ENCODE peak calls at places on chromosomes 2 and 18, in seven cellular contexts. I is cardiac fibroblast, L is A549, N is AG10803, X is astrocyte, O is endodermal cell, J is astrocyte of the spinal cord. T is an unnamed sample.

GRCh38 chr2:86341470-86341869 is 4.0 kb upstream of the REEP1 start:
- DNase-seq in I (no peak), L (no peak), N (no peak), X (no peak), O (no peak), J (no peak), T (no peak)

GRCh38 chr2:23624378-23624777 is 239.4 kb downstream of the KLHL29 start:
- DNase-seq in I (no peak), L (peak), N (no peak), X (no peak), O (peak), J (no peak), T (peak)

GRCh38 chr2:18055290-18055689 is 176.8 kb downstream of the KCNS3 start:
- DNase-seq in I (no peak), L (no peak), N (no peak), X (no peak), O (no peak), J (no peak), T (no peak)

GRCh38 chr18:63161032-63161727 is 158.4 kb downstream of the BCL2 start:
- DNase-seq in I (no peak), L (no peak), N (no peak), X (no peak), O (no peak), J (no peak), T (no peak)

GRCh38 chr2:37786854-37787253 is 115.4 kb upstream of the CDC42EP3 start:
- DNase-seq in I (no peak), L (peak), N (no peak), X (no peak), O (no peak), J (no peak), T (no peak)

GRCh38 chr2:239660390-239661228 is 259.8 kb upstream of the HDAC4 start:
- DNase-seq in I (no peak), L (no peak), N (peak), X (no peak), O (no peak), J (no peak), T (no peak)

GRCh38 chr2:220849433-220849832 is 722.7 kb downstream of the EPHA4 start:
- DNase-seq in I (no peak), L (no peak), N (no peak), X (no peak), O (no peak), J (no peak), T (no peak)

GRCh38 chr2:28250006-28250405 is 142.7 kb upstream of the FOSL2 start:
- DNase-seq in I (peak), L (peak), N (peak), X (peak), O (no peak), J (peak), T (peak)

GRCh38 chr2:177171418-177171865 is 41.2 kb upstream of the HNRNPA3 start:
- DNase-seq in I (peak), L (no peak), N (no peak), X (peak), O (no peak), J (no peak), T (no peak)

GRCh38 chr2:195559431-195559914 is 97.6 kb upstream of the SLC39A10 start:
- DNase-seq in I (peak), L (no peak), N (peak), X (peak), O (no peak), J (peak), T (peak)

GRCh38 chr18:67483237-67483636 is 33.3 kb downstream of the DSEL start:
- DNase-seq in I (peak), L (no peak), N (peak), X (no peak), O (no peak), J (no peak), T (no peak)

GRCh38 chr2:170086751-170087150 is 91.2 kb upstream of the MYO3B start:
- DNase-seq in I (no peak), L (no peak), N (no peak), X (no peak), O (no peak), J (no peak), T (no peak)

GRCh38 chr2:27736031-27736889 is 35.3 kb upstream of the MRPL33 start:
- DNase-seq in I (peak), L (no peak), N (no peak), X (no peak), O (no peak), J (no peak), T (no peak)

GRCh38 chr2:154263206-154263605 is 391.5 kb downstream of the GALNT13 start:
- DNase-seq in I (no peak), L (no peak), N (no peak), X (no peak), O (no peak), J (no peak), T (no peak)

GRCh38 chr18:48539406-48540328 is 836 bp downstream of the CTIF start:
- DNase-seq in I (peak), L (peak), N (peak), X (peak), O (peak), J (peak), T (peak)

GRCh38 chr2:102520009-102520408 is 47.0 kb downstream of the SLC9A4 start:
- DNase-seq in I (peak), L (peak), N (peak), X (no peak), O (peak), J (peak), T (peak)

GRCh38 chr2:105789745-105790466 is 45.2 kb downstream of the NCK2 start:
- DNase-seq in I (peak), L (no peak), N (peak), X (peak), O (no peak), J (peak), T (no peak)

GRCh38 chr2:28228419-28228995 is 164.2 kb upstream of the FOSL2 start:
- DNase-seq in I (no peak), L (peak), N (peak), X (no peak), O (no peak), J (no peak), T (peak)

GRCh38 chr18:45046226-45046625 is 365.5 kb downstream of the SETBP1 start:
- DNase-seq in I (no peak), L (no peak), N (no peak), X (no peak), O (no peak), J (no peak), T (no peak)

GRCh38 chr2:46042207-46042637 is 255.0 kb upstream of the EPAS1 start:
- DNase-seq in I (no peak), L (peak), N (no peak), X (no peak), O (no peak), J (no peak), T (no peak)

GRCh38 chr18:23805898-23806297 is 116.6 kb downstream of the LAMA3 start:
- DNase-seq in I (peak), L (no peak), N (peak), X (peak), O (no peak), J (peak), T (peak)

GRCh38 chr18:74081966-74082365 is 65.7 kb downstream of the FBXO15 start:
- DNase-seq in I (no peak), L (no peak), N (no peak), X (no peak), O (no peak), J (no peak), T (no peak)

GRCh38 chr2:174833737-174834136 is 69.5 kb upstream of the CHRNA1 start:
- DNase-seq in I (no peak), L (no peak), N (no peak), X (no peak), O (no peak), J (no peak), T (no peak)

DNA sequence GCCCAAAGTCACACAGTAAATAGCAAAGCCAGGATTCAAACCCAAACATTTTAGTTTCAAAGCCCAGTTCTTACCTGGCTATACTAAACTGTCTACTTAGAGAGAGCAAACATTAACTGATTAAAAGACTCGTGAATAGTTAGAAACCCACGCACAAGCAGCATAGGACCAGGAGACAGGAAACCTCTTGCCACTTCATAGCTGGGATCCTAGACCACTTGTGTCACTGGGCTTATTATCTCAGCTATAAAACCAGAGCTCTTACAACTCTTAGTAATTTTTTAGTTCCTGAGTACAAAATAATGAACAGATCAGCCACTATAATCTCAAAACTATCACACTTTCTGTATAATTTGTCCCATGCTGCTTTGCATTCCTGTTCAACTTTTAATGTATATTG is 2.4 kb upstream of the AAK1 start:
- DNase-seq in I (no peak), L (no peak), N (no peak), X (no peak), O (no peak), J (no peak), T (no peak)
- H3K4me3 ChIP-seq in I (no peak), L (no peak), N (no peak), X (no peak), O (no peak), J (no peak), T (no peak)

GRCh38 chr2:108069515-108070310 is 83.4 kb downstream of the SLC5A7 start:
- DNase-seq in I (no peak), L (peak), N (no peak), X (no peak), O (peak), J (no peak), T (no peak)
- TF ChIP-seq CTCF in I (no peak), L (no peak), N (no peak), X (no peak), O (peak), J (no peak), T (peak)

GRCh38 chr2:211144078-211144477 is 587.7 kb downstream of the CPS1 start:
- DNase-seq in I (peak), L (peak), N (peak), X (peak), O (no peak), J (peak), T (peak)
- H3K4me3 ChIP-seq in I (no peak), L (no peak), N (no peak), X (no peak), O (no peak), J (no peak), T (no peak)

GRCh38 chr2:212147921-212148513 is 390.6 kb downstream of the ERBB4 start:
- DNase-seq in I (peak), L (peak), N (peak), X (no peak), O (no peak), J (peak), T (peak)
- TF ChIP-seq CTCF in I (peak), L (peak), N (peak), X (peak), O (peak), J (peak), T (peak)

DNA sequence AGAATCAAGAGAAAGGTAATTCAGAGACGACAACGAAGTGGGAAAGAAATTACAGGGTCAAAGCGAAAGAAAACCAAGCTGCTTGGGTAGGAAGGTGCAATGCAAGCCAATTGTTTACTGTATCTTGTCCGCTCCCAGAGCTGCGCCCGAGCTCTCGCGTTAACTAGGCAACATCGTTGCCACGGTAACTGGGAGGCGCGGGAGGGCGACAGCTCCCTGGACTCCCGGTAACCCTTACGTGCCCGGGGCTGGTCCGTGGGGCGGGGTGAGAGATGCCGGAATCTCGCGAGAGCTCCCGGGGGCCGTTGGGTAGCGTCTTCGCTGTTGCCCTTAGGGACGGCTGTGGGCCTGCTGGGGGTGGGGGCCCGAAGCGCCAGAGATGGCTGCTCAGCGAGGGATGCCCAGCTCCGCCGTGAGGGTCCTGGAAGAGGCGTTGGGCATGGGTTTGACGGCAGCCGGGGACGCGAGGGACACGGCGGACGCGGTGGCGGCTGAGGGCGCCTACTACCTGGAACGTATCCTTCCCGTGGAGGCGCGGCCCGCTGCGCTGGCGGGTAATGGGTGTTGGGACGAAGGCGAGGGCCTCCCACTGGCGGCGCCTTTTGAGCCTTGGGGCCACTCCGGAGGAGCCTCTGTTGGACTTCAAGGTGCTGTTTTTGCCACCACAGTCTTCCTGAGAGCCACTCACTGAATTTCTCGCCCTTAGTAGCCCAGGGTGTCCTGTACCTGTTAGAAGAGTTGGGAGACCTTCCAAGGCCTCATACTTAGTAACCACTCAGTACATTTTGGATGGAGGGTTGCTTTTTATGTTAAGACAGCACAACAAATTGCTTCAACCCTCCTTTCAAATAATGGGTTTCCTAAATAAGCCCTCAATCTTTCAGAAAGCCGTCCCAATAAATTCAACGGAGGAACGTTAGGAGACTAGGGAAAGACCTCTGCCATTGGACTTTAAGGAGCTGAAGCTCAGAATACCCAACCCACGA is at the start of gene SPAG16:
- DNase-seq in I (peak), L (peak), N (peak), X (peak), O (peak), J (peak), T (peak)
- H3K4me3 ChIP-seq in I (peak), L (peak), N (peak), X (peak), O (peak), J (peak), T (peak)

GRCh38 chr2:7127687-7128086 is 210.5 kb downstream of the RNF144A start:
- DNase-seq in I (no peak), L (no peak), N (no peak), X (no peak), O (no peak), J (no peak), T (no peak)

DNA sequence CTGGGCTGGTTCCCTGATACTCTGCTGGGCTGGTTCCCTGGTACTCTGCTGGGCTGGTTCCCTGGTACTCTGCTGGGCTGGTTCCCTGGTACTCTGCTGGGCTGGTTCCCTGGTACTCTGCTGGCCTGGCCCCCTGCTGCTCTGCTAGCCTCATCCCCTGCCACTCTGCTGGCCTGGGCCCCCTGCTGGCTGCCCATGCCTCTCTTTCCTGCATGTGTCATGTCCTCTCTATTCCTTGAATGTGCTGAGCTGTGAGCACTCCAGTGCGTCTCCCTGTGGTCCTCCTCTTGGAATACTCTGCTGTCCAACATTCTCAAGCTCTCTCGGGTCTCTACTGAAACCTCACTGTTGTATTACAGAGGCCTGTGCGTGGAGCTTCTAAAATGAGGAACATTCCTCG is 216.3 kb downstream of the RNF144A start:
- DNase-seq in I (no peak), L (peak), N (no peak), X (no peak), O (peak), J (peak), T (peak)
- TF ChIP-seq CTCF in I (no peak), L (no peak), N (peak), X (no peak), O (peak), J (peak), T (peak)

GRCh38 chr18:11849279-11849678 is 1.9 kb upstream of the CHMP1B start:
- DNase-seq in I (no peak), L (no peak), N (no peak), X (no peak), O (peak), J (no peak), T (no peak)
- H3K4me3 ChIP-seq in I (no peak), L (peak), N (no peak), X (peak), O (no peak), J (no peak), T (no peak)

T was measured in choroid plexus epithelial cell.